ENCODE peak calls at places on chromosomes 11 and 22, in ten cellular contexts. J, F, B, L, P, X, N, A, S and R are unnamed samples.

GRCh38 chr11:36586543-36586942 is 7.8 kb upstream of the IFTAP start:
- DNase-seq in N (no peak), P (no peak), L (no peak), J (no peak), A (no peak), X (no peak), F (no peak), S (no peak), B (no peak), R (no peak)

GRCh38 chr11:28713850-28714249 is 605.7 kb downstream of the METTL15 start:
- DNase-seq in J (no peak), X (no peak), F (no peak), L (no peak), B (no peak), P (no peak), N (no peak), S (no peak), A (no peak), R (no peak)

GRCh38 chr11:16817321-16817720 is 78.9 kb downstream of the C11orf58 start:
- DNase-seq in J (no peak), S (no peak), F (no peak), A (no peak), B (no peak), N (no peak), P (no peak), X (no peak), L (no peak), R (no peak)

GRCh38 chr22:32775957-32776356 is 25.5 kb upstream of the TIMP3 start:
- DNase-seq in P (no peak), S (no peak), B (peak), A (no peak), F (no peak), X (no peak), L (no peak), N (peak), J (no peak), R (no peak)

GRCh38 chr11:27293500-27294417 is 69.3 kb downstream of the CCDC34 start:
- DNase-seq in P (no peak), X (peak), L (no peak), S (no peak), B (peak), J (no peak), F (no peak), N (no peak), A (no peak), R (peak)

GRCh38 chr22:30866811-30867271 is 101.7 kb downstream of the MORC2 start:
- DNase-seq in N (peak), A (no peak), L (peak), X (no peak), F (peak), B (no peak), J (peak), P (no peak), S (no peak), R (no peak)

GRCh38 chr11:120399312-120399711 is 63.1 kb downstream of the ARHGEF12 start:
- DNase-seq in J (no peak), S (no peak), F (no peak), N (no peak), X (peak), L (no peak), P (no peak), A (no peak), B (no peak), R (no peak)

GRCh38 chr11:107623183-107623582 is 32.2 kb downstream of the ELMOD1 start:
- DNase-seq in S (no peak), A (no peak), J (no peak), X (no peak), B (no peak), L (no peak), F (no peak), N (no peak), P (no peak), R (peak)

GRCh38 chr11:39220501-39221230 is 2238.8 kb downstream of the LRRC4C start:
- DNase-seq in S (no peak), L (no peak), J (no peak), N (no peak), X (no peak), P (no peak), F (no peak), B (no peak), A (no peak), R (no peak)

GRCh38 chr11:107293677-107294344 is 163.8 kb downstream of the CWF19L2 start:
- DNase-seq in F (no peak), X (no peak), L (no peak), N (no peak), P (no peak), J (no peak), A (no peak), B (no peak), S (no peak), R (no peak)

GRCh38 chr11:57901278-57901677 is 122.4 kb upstream of the OR9Q1 start:
- DNase-seq in F (no peak), J (no peak), X (no peak), B (no peak), L (no peak), N (no peak), P (no peak), A (no peak), S (no peak), R (no peak)

GRCh38 chr11:57903011-57903410 is 120.7 kb upstream of the OR9Q1 start:
- DNase-seq in P (no peak), F (no peak), J (no peak), L (no peak), X (no peak), B (no peak), A (no peak), N (no peak), S (no peak), R (no peak)

GRCh38 chr11:57903441-57904123 is 120.1 kb upstream of the OR9Q1 start:
- DNase-seq in B (no peak), J (no peak), P (peak), F (no peak), N (no peak), X (no peak), A (peak), S (peak), L (no peak), R (no peak)

GRCh38 chr11:57900315-57900714 is 123.4 kb upstream of the OR9Q1 start:
- DNase-seq in X (no peak), S (no peak), A (no peak), N (no peak), L (no peak), J (no peak), P (peak), B (no peak), F (no peak), R (no peak)

GRCh38 chr11:57901756-57902155 is 121.9 kb upstream of the OR9Q1 start:
- DNase-seq in J (no peak), L (no peak), X (no peak), B (no peak), A (no peak), S (no peak), P (no peak), N (no peak), F (no peak), R (no peak)
- TF ChIP-seq CTCF in J (no peak), L (no peak), X (no peak), B (no peak), A (no peak), S (no peak), P (no peak), N (no peak), F (no peak), R (no peak)

GRCh38 chr22:37896939-37897338 is 9.2 kb upstream of the MICALL1 start:
- DNase-seq in N (no peak), J (no peak), S (no peak), X (no peak), L (no peak), F (no peak), A (no peak), B (no peak), P (no peak), R (no peak)

GRCh38 chr22:37898441-37899181 is 7.5 kb upstream of the MICALL1 start:
- DNase-seq in L (no peak), X (no peak), J (no peak), A (peak), N (no peak), B (peak), F (no peak), P (no peak), S (no peak), R (peak)

GRCh38 chr22:37897805-37898204 is 8.3 kb upstream of the MICALL1 start:
- DNase-seq in S (no peak), A (no peak), L (no peak), X (no peak), N (no peak), P (no peak), J (no peak), F (no peak), B (no peak), R (no peak)

GRCh38 chr22:37894939-37895670 is 11.0 kb upstream of the MICALL1 start:
- DNase-seq in N (no peak), J (no peak), F (no peak), L (no peak), A (no peak), S (no peak), B (no peak), X (no peak), P (no peak), R (no peak)

DNA sequence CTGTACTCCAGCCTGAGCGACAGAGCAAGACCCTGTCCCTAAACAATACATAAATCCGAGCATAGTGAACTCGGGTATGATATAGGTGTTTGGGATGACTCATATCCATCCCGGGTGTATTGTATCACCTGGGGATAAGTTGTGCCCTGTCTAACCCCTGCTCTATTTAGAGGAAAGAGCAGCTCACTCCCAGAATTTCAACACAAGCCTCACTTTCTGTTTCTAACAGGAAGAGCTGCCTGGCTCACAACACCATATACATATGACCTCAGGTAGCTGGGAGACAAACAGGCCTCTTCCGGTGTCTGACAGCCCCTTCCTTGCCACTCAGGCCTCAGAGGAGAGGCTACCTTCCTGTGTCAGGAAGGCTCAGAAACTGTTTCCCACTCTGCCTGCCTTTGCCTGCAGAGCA is 9.9 kb upstream of the MICALL1 start:
- DNase-seq in A (no peak), N (no peak), X (no peak), J (no peak), S (peak), F (no peak), B (peak), L (no peak), P (peak), R (no peak)
- H3K4me3 ChIP-seq in A (no peak), N (no peak), X (no peak), J (no peak), S (no peak), F (no peak), B (no peak), L (no peak), P (no peak), R (no peak)

GRCh38 chr11:100682247-100682969 is 4.7 kb upstream of the ARHGAP42 start:
- DNase-seq in J (no peak), L (no peak), B (peak), S (no peak), X (peak), F (no peak), P (no peak), A (no peak), N (no peak), R (peak)
- TF ChIP-seq CTCF in J (peak), L (peak), B (peak), S (peak), X (peak), F (peak), P (peak), A (no peak), N (peak), R (peak)

GRCh38 chr11:46338636-46338987 is 8.7 kb upstream of the DGKZ start:
- DNase-seq in J (no peak), F (no peak), P (no peak), N (no peak), L (no peak), B (peak), A (no peak), S (no peak), X (peak), R (no peak)
- H3K4me3 ChIP-seq in J (no peak), F (no peak), P (no peak), N (no peak), L (peak), B (no peak), A (no peak), S (no peak), X (no peak), R (no peak)

GRCh38 chr22:19291218-19291579 is 320 bp downstream of the CLTCL1 start:
- DNase-seq in P (peak), F (peak), X (peak), N (peak), L (peak), S (peak), J (peak), B (peak), A (peak), R (peak)

GRCh38 chr22:19292262-19293230 is 1.0 kb upstream of the CLTCL1 start:
- DNase-seq in S (no peak), L (peak), F (peak), P (peak), A (peak), N (peak), X (peak), B (peak), J (peak), R (no peak)

GRCh38 chr22:19290400-19291217 is 910 bp downstream of the CLTCL1 start:
- DNase-seq in J (no peak), F (peak), L (peak), X (no peak), B (no peak), P (no peak), N (peak), S (no peak), A (no peak), R (peak)

GRCh38 chr22:19289475-19290161 is 1.9 kb downstream of the CLTCL1 start:
- DNase-seq in A (no peak), J (no peak), P (no peak), N (no peak), F (no peak), L (no peak), S (no peak), X (peak), B (peak), R (peak)

GRCh38 chr22:19291580-19292261 is at the start of gene CLTCL1:
- DNase-seq in P (peak), L (peak), A (peak), X (peak), S (peak), B (peak), N (peak), J (peak), F (peak), R (peak)
- TF ChIP-seq CTCF in P (no peak), L (no peak), A (no peak), X (no peak), S (no peak), B (no peak), N (no peak), J (no peak), F (no peak), R (no peak)

GRCh38 chr11:43575931-43576833 is 104.4 kb upstream of the HSD17B12 start:
- DNase-seq in J (no peak), A (no peak), B (peak), X (peak), P (no peak), S (no peak), F (no peak), L (no peak), N (no peak), R (peak)
- H3K4me3 ChIP-seq in J (no peak), A (no peak), B (peak), X (peak), P (no peak), S (no peak), F (peak), L (peak), N (no peak), R (no peak)

GRCh38 chr11:2465201-2466068 is 20.6 kb downstream of the KCNQ1 start:
- DNase-seq in X (no peak), L (no peak), B (no peak), J (no peak), P (no peak), A (no peak), N (no peak), S (no peak), F (no peak), R (no peak)

GRCh38 chr11:2466069-2466801 is 21.4 kb downstream of the KCNQ1 start:
- DNase-seq in S (no peak), J (no peak), N (no peak), X (no peak), F (no peak), A (no peak), L (no peak), B (no peak), P (no peak), R (no peak)

GRCh38 chr11:2462986-2463765 is 18.4 kb downstream of the KCNQ1 start:
- DNase-seq in L (peak), F (no peak), S (no peak), N (no peak), X (no peak), A (peak), J (no peak), B (no peak), P (peak), R (no peak)

GRCh38 chr11:2463766-2464277 is 19.0 kb downstream of the KCNQ1 start:
- DNase-seq in N (no peak), P (no peak), B (no peak), F (no peak), S (no peak), L (peak), J (no peak), A (no peak), X (no peak), R (no peak)

DNA sequence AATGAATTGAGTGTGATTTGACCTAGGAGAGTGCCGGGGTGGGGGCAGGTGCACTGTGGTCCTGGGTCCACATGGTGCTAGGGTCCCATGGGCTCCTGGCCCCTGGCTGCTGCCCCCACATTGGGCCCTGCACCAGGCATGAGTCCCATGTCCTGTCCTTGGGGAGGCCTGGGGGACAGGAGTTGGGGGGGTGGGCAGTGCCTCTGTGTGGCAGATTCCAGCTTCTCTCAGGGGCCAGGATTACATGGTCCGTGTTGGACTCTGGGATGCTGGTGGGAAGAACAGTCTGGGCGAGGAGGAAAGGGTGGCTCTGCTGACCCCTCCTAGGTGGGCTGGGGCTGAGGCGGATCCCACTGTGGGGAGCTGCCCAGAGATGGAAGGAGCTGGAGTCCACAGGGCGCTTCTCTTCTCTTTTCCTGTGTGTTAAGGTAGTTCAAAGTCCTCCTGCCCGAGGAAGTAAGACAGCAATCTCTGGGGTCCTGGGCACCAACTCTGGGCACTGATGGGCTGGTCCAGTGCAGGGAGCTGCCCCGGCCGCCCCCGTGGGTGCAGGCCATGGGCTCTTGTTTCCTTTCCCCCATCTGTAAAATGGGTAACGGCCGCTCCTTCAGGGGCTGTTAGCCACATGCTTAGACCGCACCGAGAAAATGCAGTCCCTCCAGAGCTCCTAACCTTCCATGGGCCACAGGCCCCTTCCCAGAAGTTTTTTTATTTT is 19.8 kb downstream of the KCNQ1 start:
- DNase-seq in L (no peak), X (no peak), P (no peak), F (no peak), N (no peak), B (no peak), J (no peak), S (no peak), A (no peak), R (no peak)
- TF ChIP-seq CTCF in L (no peak), X (no peak), P (no peak), F (no peak), N (no peak), B (no peak), J (no peak), S (no peak), A (no peak), R (no peak)

GRCh38 chr11:118915941-118916841 is 9.5 kb downstream of the BCL9L start:
- DNase-seq in F (no peak), P (no peak), J (no peak), N (no peak), S (no peak), A (no peak), X (no peak), B (no peak), L (peak), R (no peak)

GRCh38 chr11:118915396-118915795 is 10.3 kb downstream of the BCL9L start:
- DNase-seq in X (no peak), B (no peak), L (no peak), N (no peak), S (no peak), P (no peak), J (no peak), F (no peak), A (no peak), R (no peak)

GRCh38 chr11:118917488-118918127 is 8.1 kb downstream of the BCL9L start:
- DNase-seq in S (no peak), F (peak), B (peak), P (peak), A (no peak), L (peak), X (peak), J (peak), N (peak), R (peak)

GRCh38 chr11:118918128-118918685 is 7.5 kb downstream of the BCL9L start:
- DNase-seq in X (peak), A (peak), P (peak), N (peak), B (peak), S (no peak), J (peak), L (peak), F (peak), R (peak)

GRCh38 chr11:118916842-118917388 is 8.8 kb downstream of the BCL9L start:
- DNase-seq in B (peak), A (no peak), S (no peak), N (no peak), J (peak), F (peak), L (peak), X (peak), P (peak), R (peak)
- H3K4me3 ChIP-seq in B (no peak), A (no peak), S (no peak), N (no peak), J (no peak), F (peak), L (no peak), X (peak), P (no peak), R (no peak)